ENCODE peak calls at places on chromosomes 16 and 17, in four cellular contexts. One of them, this sample, is unnamed.

GRCh38 chr17:58446086-58446485 is 28.8 kb upstream of the RNF43 start:
- DNase-seq in heart left ventricle: no peak
- DNase-seq in lower leg skin: no peak
- DNase-seq in body of pancreas: no peak
- DNase-seq in this sample: no peak

GRCh38 chr17:35489944-35490343 is 41.4 kb upstream of the SLFN13 start:
- DNase-seq in body of pancreas: no peak
- DNase-seq in lower leg skin: no peak
- DNase-seq in heart left ventricle: no peak
- DNase-seq in this sample: no peak

GRCh38 chr17:76697702-76698465 is 12.9 kb downstream of the MXRA7 start:
- DNase-seq in body of pancreas: no peak
- DNase-seq in heart left ventricle: peak; percentile 65
- DNase-seq in lower leg skin: no peak
- DNase-seq in this sample: no peak

GRCh38 chr16:61530697-61531096 is 505.5 kb downstream of the CDH8 start:
- DNase-seq in lower leg skin: no peak
- DNase-seq in heart left ventricle: no peak
- DNase-seq in body of pancreas: no peak
- DNase-seq in this sample: no peak

GRCh38 chr16:31537362-31537921 is 9.7 kb downstream of the AHSP start:
- DNase-seq in heart left ventricle: no peak
- DNase-seq in body of pancreas: peak; percentile 33
- DNase-seq in lower leg skin: peak; percentile 85
- DNase-seq in this sample: no peak

GRCh38 chr16:783404-784161 is 4.6 kb downstream of the RPUSD1 start:
- DNase-seq in heart left ventricle: no peak
- DNase-seq in lower leg skin: no peak
- DNase-seq in body of pancreas: peak; percentile 53
- DNase-seq in this sample: peak; percentile 40

GRCh38 chr17:28369684-28370034 is 448 bp downstream of the VTN start:
- DNase-seq in body of pancreas: no peak
- DNase-seq in lower leg skin: no peak
- DNase-seq in heart left ventricle: no peak
- DNase-seq in this sample: no peak

GRCh38 chr16:5633845-5634440 is 536.3 kb upstream of the EEF2KMT start:
- DNase-seq in lower leg skin: no peak
- DNase-seq in body of pancreas: no peak
- DNase-seq in heart left ventricle: no peak
- DNase-seq in this sample: no peak

GRCh38 chr17:83054518-83055125 is 24.8 kb upstream of the METRNL start:
- DNase-seq in lower leg skin: no peak
- DNase-seq in heart left ventricle: peak; percentile 16
- DNase-seq in body of pancreas: no peak
- DNase-seq in this sample: no peak

GRCh38 chr16:15913046-15913698 is 24.8 kb upstream of the CEP20 start:
- DNase-seq in body of pancreas: no peak
- DNase-seq in lower leg skin: no peak
- DNase-seq in heart left ventricle: no peak
- DNase-seq in this sample: no peak

GRCh38 chr17:19389386-19389785 is 2.4 kb upstream of the MFAP4 start:
- DNase-seq in heart left ventricle: no peak
- DNase-seq in body of pancreas: peak; percentile 4
- DNase-seq in lower leg skin: peak; percentile 72
- DNase-seq in this sample: no peak

GRCh38 chr16:72098936-72099335 is 5.3 kb downstream of the DHX38 start:
- DNase-seq in heart left ventricle: no peak
- DNase-seq in lower leg skin: no peak
- DNase-seq in body of pancreas: no peak
- DNase-seq in this sample: no peak

GRCh38 chr17:15516150-15516549 is 47.1 kb downstream of the TVP23C start:
- DNase-seq in lower leg skin: no peak
- DNase-seq in body of pancreas: no peak
- DNase-seq in heart left ventricle: no peak
- DNase-seq in this sample: no peak

GRCh38 chr16:25707982-25708583 is 16.3 kb downstream of the HS3ST4 start:
- DNase-seq in lower leg skin: no peak
- DNase-seq in body of pancreas: peak; percentile 39
- DNase-seq in heart left ventricle: no peak
- DNase-seq in this sample: no peak

GRCh38 chr16:79847101-79847500 is 246.6 kb upstream of the MAF start:
- DNase-seq in body of pancreas: no peak
- DNase-seq in lower leg skin: no peak
- DNase-seq in heart left ventricle: no peak
- DNase-seq in this sample: no peak

GRCh38 chr17:78013683-78014467 is 55.4 kb downstream of the TNRC6C start:
- DNase-seq in heart left ventricle: peak; percentile 54
- DNase-seq in body of pancreas: peak; percentile 52
- DNase-seq in lower leg skin: no peak
- DNase-seq in this sample: peak; percentile 72

GRCh38 chr17:74842599-74843351 is 16.9 kb downstream of the GRIN2C start:
- DNase-seq in lower leg skin: no peak
- DNase-seq in heart left ventricle: peak; percentile 81
- DNase-seq in body of pancreas: peak; percentile 81
- DNase-seq in this sample: peak; percentile 66

GRCh38 chr16:81815429-81815766 is 36.3 kb downstream of the PLCG2 start:
- DNase-seq in body of pancreas: no peak
- DNase-seq in heart left ventricle: no peak
- DNase-seq in lower leg skin: no peak
- DNase-seq in this sample: no peak

GRCh38 chr16:29900102-29900887 is at the start of gene ASPHD1:
- DNase-seq in lower leg skin: peak; percentile 93
- DNase-seq in body of pancreas: peak; percentile 81
- DNase-seq in heart left ventricle: peak; percentile 78
- DNase-seq in this sample: peak; percentile 58

GRCh38 chr17:10198509-10199249 is at the start of gene GAS7:
- DNase-seq in lower leg skin: peak; percentile 94
- DNase-seq in body of pancreas: peak; percentile 43
- DNase-seq in heart left ventricle: peak; percentile 80
- DNase-seq in this sample: peak; percentile 78

GRCh38 chr17:45242015-45242414 is 19.9 kb downstream of the SPATA32 start:
- DNase-seq in body of pancreas: no peak
- DNase-seq in heart left ventricle: no peak
- DNase-seq in lower leg skin: no peak
- DNase-seq in this sample: no peak

GRCh38 chr17:49817993-49818392 is 29.5 kb downstream of the KAT7 start:
- DNase-seq in lower leg skin: no peak
- DNase-seq in body of pancreas: no peak
- DNase-seq in heart left ventricle: no peak
- DNase-seq in this sample: no peak

GRCh38 chr16:70714526-70715112 is 28.8 kb upstream of the MTSS2 start:
- DNase-seq in body of pancreas: no peak
- DNase-seq in heart left ventricle: no peak
- DNase-seq in lower leg skin: no peak
- DNase-seq in this sample: no peak

DNA sequence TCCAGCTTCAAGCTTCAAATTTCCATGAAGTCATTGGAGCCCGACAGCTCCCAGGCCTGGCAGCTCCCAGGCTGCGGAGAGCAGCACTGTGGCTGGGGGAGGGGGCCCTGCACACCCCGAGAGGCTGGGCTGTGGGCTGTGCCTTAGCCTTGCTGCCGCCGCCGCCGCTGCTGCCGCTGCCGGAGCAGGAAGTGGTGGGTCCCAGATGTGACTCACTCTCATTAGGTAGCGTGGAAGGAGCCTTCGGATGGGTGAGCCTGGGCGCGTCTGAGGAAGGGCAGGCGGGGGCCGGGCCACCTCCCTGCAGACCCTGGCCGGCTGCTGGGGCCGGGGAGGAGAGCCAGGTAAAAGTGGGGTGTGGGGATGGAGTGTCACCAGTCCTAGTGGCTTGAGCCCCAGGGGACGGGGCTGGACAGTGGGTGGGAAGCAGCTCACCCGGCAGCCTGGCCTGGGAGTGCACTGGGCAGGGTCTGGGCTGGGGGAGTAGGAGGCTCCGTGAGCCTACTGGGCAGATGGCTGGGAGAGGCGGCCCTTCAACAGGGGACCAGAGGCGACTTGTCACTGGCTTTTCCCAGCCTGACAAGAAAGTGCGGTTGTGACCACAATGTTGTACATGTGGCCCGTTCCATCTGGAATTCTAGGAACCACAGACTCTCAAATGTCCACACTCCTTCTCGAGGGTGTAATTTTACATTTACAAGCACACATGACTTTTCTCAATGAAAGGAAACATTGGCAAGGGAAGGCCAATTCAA is at the start of gene ADCY7:
- DNase-seq in lower leg skin: peak; percentile 93
- DNase-seq in heart left ventricle: peak; percentile 72
- DNase-seq in body of pancreas: peak; percentile 36
- DNase-seq in this sample: peak; percentile 45
- H3K4me3 ChIP-seq in lower leg skin: no peak within 1 kb of the TSS
- H3K4me3 ChIP-seq in heart left ventricle: peak within 1 kb of the TSS; percentile 60
- H3K4me3 ChIP-seq in body of pancreas: no peak within 1 kb of the TSS
- H3K4me3 ChIP-seq in this sample: no peak within 1 kb of the TSS

GRCh38 chr16:89241187-89242003 is 23.9 kb downstream of the ZNF778 start:
- DNase-seq in body of pancreas: peak; percentile 67
- DNase-seq in heart left ventricle: peak; percentile 70
- DNase-seq in lower leg skin: peak; percentile 94
- DNase-seq in this sample: peak; percentile 70
- TF ChIP-seq POLR2A in body of pancreas: peak; percentile 92
- TF ChIP-seq POLR2A in heart left ventricle: no peak
- TF ChIP-seq POLR2A in lower leg skin: no peak
- TF ChIP-seq POLR2A in this sample: peak; percentile 82

GRCh38 chr17:43916385-43916784 is 9.0 kb upstream of the MPP2 start:
- DNase-seq in lower leg skin: no peak
- DNase-seq in heart left ventricle: no peak
- DNase-seq in body of pancreas: no peak
- DNase-seq in this sample: no peak
- H3K4me3 ChIP-seq in lower leg skin: no peak overlapping the region
- H3K4me3 ChIP-seq in heart left ventricle: no peak overlapping the region
- H3K4me3 ChIP-seq in body of pancreas: no peak overlapping the region
- H3K4me3 ChIP-seq in this sample: no peak overlapping the region

GRCh38 chr16:12097523-12098428 is 121.2 kb downstream of the SNX29 start:
- DNase-seq in body of pancreas: no peak
- DNase-seq in heart left ventricle: peak; percentile 51
- DNase-seq in lower leg skin: no peak
- DNase-seq in this sample: peak; percentile 45
- TF ChIP-seq POLR2A in body of pancreas: no peak
- TF ChIP-seq POLR2A in heart left ventricle: no peak
- TF ChIP-seq POLR2A in lower leg skin: no peak
- TF ChIP-seq POLR2A in this sample: no peak

GRCh38 chr17:17681744-17682292 is 560 bp downstream of the RAI1 start:
- DNase-seq in body of pancreas: no peak
- DNase-seq in lower leg skin: peak; percentile 91
- DNase-seq in heart left ventricle: peak; percentile 64
- DNase-seq in this sample: peak; percentile 55

GRCh38 chr17:17681187-17681743 is at the start of gene RAI1:
- DNase-seq in lower leg skin: peak; percentile 93
- DNase-seq in body of pancreas: peak; percentile 84
- DNase-seq in heart left ventricle: peak; percentile 87
- DNase-seq in this sample: peak; percentile 82

GRCh38 chr17:17679243-17679642 is 2.0 kb upstream of the RAI1 start:
- DNase-seq in body of pancreas: no peak
- DNase-seq in lower leg skin: no peak
- DNase-seq in heart left ventricle: no peak
- DNase-seq in this sample: no peak

GRCh38 chr17:17679748-17680147 is 1.5 kb upstream of the RAI1 start:
- DNase-seq in heart left ventricle: no peak
- DNase-seq in body of pancreas: no peak
- DNase-seq in lower leg skin: no peak
- DNase-seq in this sample: no peak

DNA sequence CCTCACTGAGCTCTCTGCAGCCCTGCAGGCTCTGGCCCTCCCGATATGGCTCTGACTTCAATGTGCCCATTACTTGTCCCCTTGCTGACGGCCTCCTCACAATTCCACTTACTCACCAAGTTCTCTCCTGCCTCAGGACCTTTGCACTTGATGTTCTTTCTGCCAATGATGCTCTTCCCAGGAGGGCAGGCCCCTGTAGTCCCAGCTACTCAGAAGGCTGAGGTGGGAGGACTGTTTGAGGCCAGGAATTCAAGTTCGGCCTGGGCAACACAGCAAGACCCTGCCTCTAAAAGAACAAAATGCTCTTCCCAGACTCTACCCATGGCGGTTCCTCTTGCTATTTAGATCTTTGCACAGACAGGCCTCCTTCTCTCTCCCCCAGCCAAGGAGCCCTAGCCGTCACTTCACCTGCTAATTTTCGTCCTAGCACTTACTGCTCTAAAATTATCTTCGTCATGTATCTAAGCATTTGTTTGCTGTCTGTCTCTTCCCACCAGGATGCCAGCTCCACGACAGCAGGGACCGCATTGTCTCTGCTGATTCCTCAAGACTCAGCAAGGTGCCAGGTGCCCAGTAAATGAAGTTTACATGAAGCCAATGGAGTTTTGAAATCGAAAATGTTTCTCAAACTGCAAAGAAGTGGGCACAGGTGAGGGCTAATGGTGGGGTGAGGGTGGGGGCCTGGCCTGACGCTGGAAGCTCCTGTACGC is 626 bp upstream of the RAI1 start:
- DNase-seq in heart left ventricle: no peak
- DNase-seq in body of pancreas: no peak
- DNase-seq in lower leg skin: no peak
- DNase-seq in this sample: no peak
- H3K4me3 ChIP-seq in heart left ventricle: peak overlapping the region; percentile 78
- H3K4me3 ChIP-seq in body of pancreas: no peak overlapping the region
- H3K4me3 ChIP-seq in lower leg skin: no peak overlapping the region
- H3K4me3 ChIP-seq in this sample: peak overlapping the region; percentile 71